ENCODE peak calls at places on chromosomes 4 and X, in four cellular contexts. E is T-helper 9 cell; T is stimulated activated CD4-positive, alpha-beta T cell treated with anti-CD3 and anti-CD28 coated beads, Interleukin-12 subunit alpha, Interleukin-12 subunit beta, amount 100 ng/mL, for 24 hours; W is PC-3. P is an unnamed sample.

GRCh38 chrX:129980043-129980442 is 2.4 kb upstream of the BCORL1 start:
- DNase-seq in T (no peak), E (peak; percentile 41), W (no peak), P (peak; percentile 14)

GRCh38 chrX:81201692-81202412 is at the start of the genes HMGN5 and SH3BGRL:
- DNase-seq in E (peak; percentile 50), W (peak; percentile 79), T (peak; percentile 49), P (peak; percentile 46)

GRCh38 chr4:152524429-152524828 is 11.5 kb downstream of the FBXW7 start:
- DNase-seq in T (no peak), W (no peak), E (no peak), P (no peak)

GRCh38 chr4:147363514-147363913 is 117.4 kb upstream of the EDNRA start:
- DNase-seq in W (peak; percentile 51), E (no peak), T (no peak), P (no peak)

GRCh38 chrX:23841847-23842522 is 59.0 kb downstream of the SAT1 start:
- DNase-seq in T (no peak), W (no peak), E (no peak), P (no peak)

GRCh38 chrX:25941087-25941486 is 197.1 kb upstream of the MAGEB18 start:
- DNase-seq in T (no peak), W (peak; percentile 26), E (no peak), P (no peak)

GRCh38 chr4:15238720-15239119 is 189.1 kb upstream of the C1QTNF7 start:
- DNase-seq in T (peak; percentile 20), W (peak; percentile 56), E (no peak), P (no peak)

GRCh38 chrX:11698747-11699146 is 33.0 kb upstream of the ARHGAP6 start:
- DNase-seq in E (no peak), T (no peak), W (no peak), P (no peak)

GRCh38 chr4:16626945-16627344 is 271.5 kb downstream of the LDB2 start:
- DNase-seq in T (no peak), E (no peak), W (peak; percentile 82), P (no peak)

GRCh38 chr4:47054130-47054529 is 22.8 kb downstream of the GABRB1 start:
- DNase-seq in E (no peak), W (no peak), T (no peak), P (no peak)

GRCh38 chr4:139315221-139315675 is 13.0 kb upstream of the NDUFC1 start:
- DNase-seq in T (no peak), W (no peak), E (no peak), P (no peak)

GRCh38 chr4:112982677-112983076 is 66.8 kb upstream of the ANK2 start:
- DNase-seq in E (no peak), T (no peak), W (no peak), P (no peak)

GRCh38 chrX:27728291-27728690 is 79.5 kb upstream of the MAGEB10 start:
- DNase-seq in E (no peak), T (no peak), W (peak; percentile 80), P (no peak)

GRCh38 chrX:71938371-71938770 is 27.7 kb downstream of the NHSL2 start:
- DNase-seq in T (no peak), W (no peak), E (no peak), P (no peak)

GRCh38 chr4:148557793-148558192 is 115.6 kb upstream of the NR3C2 start:
- DNase-seq in W (no peak), T (no peak), E (no peak), P (no peak)

GRCh38 chr4:145324161-145324560 is 143.8 kb upstream of the OTUD4 start:
- DNase-seq in E (no peak), W (no peak), T (no peak), P (no peak)

GRCh38 chr4:84691170-84691691 is 108.3 kb downstream of the CDS1 start:
- DNase-seq in W (peak; percentile 93), T (no peak), E (no peak), P (no peak)

GRCh38 chr4:150582881-150583286 is 933 bp downstream of the MAB21L2 start:
- DNase-seq in T (no peak), W (no peak), E (no peak), P (no peak)

GRCh38 chr4:73438048-73438447 is 2.0 kb downstream of the AFP start:
- DNase-seq in E (no peak), W (no peak), T (no peak), P (no peak)

GRCh38 chrX:123464709-123465108 is 268.1 kb downstream of the THOC2 start:
- DNase-seq in T (no peak), W (no peak), E (no peak), P (no peak)

GRCh38 chrX:75151828-75152592 is 4.1 kb downstream of the ABCB7 start:
- DNase-seq in W (no peak), T (no peak), E (no peak), P (no peak)

GRCh38 chr4:130336585-130337217 is 1240.7 kb downstream of the C4orf33 start:
- DNase-seq in T (no peak), W (no peak), E (no peak), P (no peak)

GRCh38 chr4:39820186-39820585 is 122.2 kb downstream of the UBE2K start:
- DNase-seq in E (no peak), W (no peak), T (no peak), P (no peak)

GRCh38 chr4:12729384-12729783 is 754.8 kb downstream of the RAB28 start:
- DNase-seq in E (no peak), W (peak; percentile 35), T (no peak), P (no peak)

GRCh38 chr4:186651624-186652023 is 72.0 kb downstream of the FAT1 start:
- DNase-seq in T (no peak), E (no peak), W (no peak), P (no peak)

GRCh38 chrX:106284431-106285025 is 116.4 kb downstream of the PWWP3B start:
- DNase-seq in E (no peak), W (peak; percentile 15), T (no peak), P (no peak)

GRCh38 chrX:71606536-71607216 is 11.6 kb downstream of the CXCR3 start:
- DNase-seq in T (no peak), W (no peak), E (no peak), P (peak; percentile 19)

GRCh38 chr4:152325831-152326230 is 210.1 kb downstream of the FBXW7 start:
- DNase-seq in T (no peak), W (peak; percentile 32), E (no peak), P (no peak)

GRCh38 chrX:18649498-18649951 is 22.4 kb downstream of the RS1 start:
- DNase-seq in T (no peak), E (no peak), W (no peak), P (no peak)

GRCh38 chr4:27318740-27319139 is 458.1 kb downstream of the STIM2 start:
- DNase-seq in W (peak; percentile 54), E (no peak), T (no peak), P (no peak)

GRCh38 chr4:142416121-142416520 is 430.0 kb downstream of the INPP4B start:
- DNase-seq in T (no peak), E (no peak), W (no peak), P (no peak)

GRCh38 chr4:177001271-177002175 is 208.8 kb upstream of the VEGFC start:
- DNase-seq in E (no peak), T (no peak), W (peak; percentile 62), P (no peak)

GRCh38 chr4:186823989-186824388 is 100.3 kb upstream of the FAT1 start:
- DNase-seq in W (no peak), T (no peak), E (no peak), P (no peak)

GRCh38 chr4:185576918-185577591 is 41.7 kb upstream of the PDLIM3 start:
- DNase-seq in T (no peak), W (no peak), E (no peak), P (no peak)

GRCh38 chrX:1388651-1389050 is 3.3 kb downstream of the SLC25A6 start:
- DNase-seq in W (no peak), T (no peak), E (no peak), P (no peak)

GRCh38 chr4:173014113-173014558 is 154.5 kb upstream of the GALNT7 start:
- DNase-seq in W (peak; percentile 57), E (no peak), T (no peak), P (no peak)

GRCh38 chr4:100086766-100087431 is 103.4 kb downstream of the DDIT4L start:
- DNase-seq in W (peak; percentile 65), T (no peak), E (no peak), P (no peak)

GRCh38 chrX:73267979-73268378 is 53.3 kb upstream of the NAP1L2 start:
- DNase-seq in T (no peak), E (no peak), W (no peak), P (no peak)

GRCh38 chr4:62901101-62901500 is 1508.1 kb downstream of the TECRL start:
- DNase-seq in E (no peak), W (peak; percentile 23), T (no peak), P (no peak)